ENCODE peak calls at places on chromosome 19, in eight cellular contexts. L, N, O, J, Q, R, U and S are unnamed samples.

GRCh38 chr19:28185646-28186045 is 1027.3 kb downstream of the UQCRFS1 start:
- DNase-seq in L (no peak), N (no peak), O (no peak), J (no peak), Q (no peak), R (no peak), U (no peak), S (no peak)

GRCh38 chr19:58498316-58499020 is 13.3 kb downstream of the SLC27A5 start:
- DNase-seq in L (no peak), N (no peak), O (no peak), J (no peak), Q (no peak), R (no peak), U (no peak), S (no peak)

GRCh38 chr19:23283925-23284324 is 33.7 kb upstream of the ZNF724 start:
- DNase-seq in L (no peak), N (peak; percentile 43), O (no peak), J (peak; percentile 61), Q (peak; percentile 14), R (peak; percentile 44), U (no peak), S (no peak)

GRCh38 chr19:45339629-45340028 is 921 bp upstream of the KLC3 start:
- DNase-seq in L (no peak), N (no peak), O (no peak), J (no peak), Q (no peak), R (no peak), U (no peak), S (no peak)

GRCh38 chr19:32012206-32012605 is 333.2 kb upstream of the ZNF507 start:
- DNase-seq in L (no peak), N (no peak), O (no peak), J (no peak), Q (no peak), R (no peak), U (no peak), S (no peak)

GRCh38 chr19:52198678-52199077 is 8.8 kb downstream of the PPP2R1A start:
- DNase-seq in L (no peak), N (no peak), O (no peak), J (no peak), Q (no peak), R (no peak), U (no peak), S (no peak)

GRCh38 chr19:51179297-51179696 is 37.2 kb downstream of the SIGLEC7 start:
- DNase-seq in L (no peak), N (no peak), O (no peak), J (no peak), Q (peak; percentile 32), R (no peak), U (no peak), S (no peak)

GRCh38 chr19:11238781-11239376 is 540 bp upstream of the ANGPTL8 start:
- DNase-seq in L (no peak), N (no peak), O (no peak), J (no peak), Q (no peak), R (no peak), U (no peak), S (no peak)

GRCh38 chr19:11659612-11660011 is 62.3 kb downstream of the ZNF627 start:
- DNase-seq in L (peak; percentile 2), N (peak; percentile 9), O (no peak), J (no peak), Q (no peak), R (no peak), U (no peak), S (no peak)

GRCh38 chr19:37077615-37077928 is 661 bp upstream of the ZNF420 start:
- DNase-seq in L (no peak), N (no peak), O (no peak), J (no peak), Q (peak; percentile 62), R (no peak), U (no peak), S (no peak)

GRCh38 chr19:6891761-6892385 is 4.5 kb downstream of the ADGRE1 start:
- DNase-seq in L (no peak), N (no peak), O (no peak), J (no peak), Q (no peak), R (no peak), U (no peak), S (no peak)

GRCh38 chr19:45613926-45614725 is 12.1 kb upstream of the GPR4 start:
- DNase-seq in L (peak; percentile 93), N (peak; percentile 96), O (no peak), J (peak; percentile 66), Q (no peak), R (peak; percentile 90), U (no peak), S (no peak)

GRCh38 chr19:39377373-39378362 is 13.2 kb downstream of the PAF1 start:
- DNase-seq in L (no peak), N (no peak), O (no peak), J (no peak), Q (no peak), R (no peak), U (no peak), S (no peak)

GRCh38 chr19:54010474-54010873 is 19.0 kb downstream of the CACNG6 start:
- DNase-seq in L (no peak), N (no peak), O (no peak), J (no peak), Q (no peak), R (no peak), U (no peak), S (no peak)

GRCh38 chr19:33950141-33950805 is 153.6 kb downstream of the KCTD15 start:
- DNase-seq in L (no peak), N (no peak), O (no peak), J (no peak), Q (no peak), R (peak; percentile 16), U (no peak), S (peak; percentile 16)

GRCh38 chr19:40280608-40281221 is 4.4 kb downstream of the AKT2 start:
- DNase-seq in L (no peak), N (no peak), O (no peak), J (no peak), Q (peak; percentile 98), R (no peak), U (no peak), S (peak; percentile 54)

GRCh38 chr19:49637865-49638350 is 2.0 kb downstream of the RRAS start:
- DNase-seq in L (peak; percentile 65), N (peak; percentile 63), O (no peak), J (no peak), Q (peak; percentile 21), R (peak; percentile 81), U (no peak), S (peak; percentile 95)

GRCh38 chr19:4754248-4754647 is 30.6 kb upstream of the DPP9 start:
- DNase-seq in L (no peak), N (peak; percentile 39), O (no peak), J (no peak), Q (no peak), R (no peak), U (peak; percentile 19), S (no peak)

GRCh38 chr19:2717638-2718541 is 3.3 kb downstream of the DIRAS1 start:
- DNase-seq in L (no peak), N (no peak), O (no peak), J (no peak), Q (no peak), R (no peak), U (no peak), S (no peak)

GRCh38 chr19:4993683-4994082 is 24.8 kb downstream of the KDM4B start:
- DNase-seq in L (no peak), N (no peak), O (no peak), J (no peak), Q (no peak), R (no peak), U (no peak), S (no peak)

GRCh38 chr19:53912653-53913052 is 3.6 kb downstream of the CACNG7 start:
- DNase-seq in L (no peak), N (no peak), O (no peak), J (no peak), Q (no peak), R (no peak), U (no peak), S (no peak)

GRCh38 chr19:10289167-10289835 is 451 bp upstream of the ICAM5 start:
- DNase-seq in L (no peak), N (peak; percentile 72), O (no peak), J (peak; percentile 74), Q (peak; percentile 43), R (peak; percentile 34), U (no peak), S (no peak)

GRCh38 chr19:39194832-39195542 is 1.8 kb upstream of the NCCRP1 start:
- DNase-seq in L (no peak), N (peak; percentile 36), O (no peak), J (no peak), Q (no peak), R (no peak), U (no peak), S (no peak)

GRCh38 chr19:29484876-29485275 is 40.9 kb upstream of the VSTM2B start:
- DNase-seq in L (no peak), N (no peak), O (no peak), J (no peak), Q (no peak), R (no peak), U (no peak), S (peak; percentile 38)

GRCh38 chr19:52741951-52742485 is 7.2 kb upstream of the ZNF611 start:
- DNase-seq in L (no peak), N (no peak), O (no peak), J (no peak), Q (no peak), R (peak; percentile 4), U (no peak), S (no peak)

GRCh38 chr19:5621945-5622464 is 571 bp downstream of the SAFB2 start:
- DNase-seq in L (no peak), N (peak; percentile 22), O (no peak), J (no peak), Q (peak; percentile 8), R (peak; percentile 33), U (no peak), S (peak; percentile 78)

GRCh38 chr19:47376589-47377144 is 27.6 kb downstream of the DHX34 start:
- DNase-seq in L (no peak), N (no peak), O (no peak), J (no peak), Q (no peak), R (no peak), U (no peak), S (no peak)

GRCh38 chr19:55176116-55176515 is 4.0 kb downstream of the SYT5 start:
- DNase-seq in L (no peak), N (peak; percentile 12), O (no peak), J (no peak), Q (no peak), R (no peak), U (no peak), S (no peak)

GRCh38 chr19:15181394-15181793 is 19.4 kb downstream of the NOTCH3 start:
- DNase-seq in L (no peak), N (no peak), O (no peak), J (no peak), Q (no peak), R (no peak), U (peak; percentile 50), S (no peak)

GRCh38 chr19:10104665-10105221 is 1.4 kb upstream of the PPAN start:
- DNase-seq in L (no peak), N (no peak), O (no peak), J (peak; percentile 92), Q (no peak), R (no peak), U (no peak), S (no peak)

GRCh38 chr19:41457241-41457640 is 14.3 kb downstream of the ERICH4 start:
- DNase-seq in L (no peak), N (no peak), O (no peak), J (no peak), Q (no peak), R (no peak), U (no peak), S (no peak)

GRCh38 chr19:7348587-7349230 is at the start of gene ARHGEF18:
- DNase-seq in L (no peak), N (no peak), O (peak; percentile 6), J (peak; percentile 59), Q (no peak), R (no peak), U (no peak), S (no peak)

GRCh38 chr19:55487884-55488687 is at the start of gene SSC5D:
- DNase-seq in L (peak; percentile 56), N (peak; percentile 75), O (no peak), J (no peak), Q (peak; percentile 41), R (peak; percentile 71), U (no peak), S (no peak)

GRCh38 chr19:13428352-13428751 is 77.9 kb downstream of the CACNA1A start:
- DNase-seq in L (no peak), N (peak; percentile 24), O (no peak), J (no peak), Q (peak; percentile 72), R (peak; percentile 26), U (no peak), S (no peak)